ENCODE peak calls at places on chromosomes 12 and 14, in five cellular contexts. C is fibroblast of lung, I is adrenal gland, L is heart left ventricle, M is pancreas. D is an unnamed sample.

GRCh38 chr14:86015916-86016315 is 486.0 kb downstream of the FLRT2 start:
- DNase-seq in L (no peak), I (no peak), M (no peak), C (peak; percentile 57), D (peak; percentile 64)

GRCh38 chr14:80448267-80448666 is 237.0 kb upstream of the DIO2 start:
- DNase-seq in M (no peak), C (no peak), L (no peak), I (no peak), D (no peak)

GRCh38 chr12:104748790-104749189 is 209.3 kb downstream of the SLC41A2 start:
- DNase-seq in I (peak; percentile 44), L (peak; percentile 76), M (no peak), C (peak; percentile 58), D (no peak)

GRCh38 chr12:81520064-81520945 is 238.8 kb downstream of the PPFIA2 start:
- DNase-seq in L (no peak), I (no peak), C (peak; percentile 27), M (no peak), D (peak; percentile 39)

GRCh38 chr12:88298761-88299242 is 156.7 kb downstream of the TMTC3 start:
- DNase-seq in L (no peak), M (no peak), C (peak; percentile 57), I (no peak), D (peak; percentile 82)

GRCh38 chr14:93207468-93208308 is 632 bp downstream of the UBR7 start:
- DNase-seq in C (peak; percentile 55), L (peak; percentile 64), I (peak; percentile 79), M (no peak), D (peak; percentile 65)

GRCh38 chr12:132904718-132905328 is 17.4 kb upstream of the CHFR start:
- DNase-seq in M (peak; percentile 93), L (peak; percentile 85), I (peak; percentile 89), C (peak; percentile 46), D (peak; percentile 70)

GRCh38 chr14:32457213-32457920 is 128.3 kb downstream of the AKAP6 start:
- DNase-seq in L (peak; percentile 86), M (no peak), I (peak; percentile 76), C (peak; percentile 68), D (peak; percentile 89)

GRCh38 chr12:121956041-121956341 is 37.6 kb downstream of the CFAP251 start:
- DNase-seq in C (no peak), M (no peak), L (no peak), I (no peak), D (no peak)

GRCh38 chr14:85487215-85487614 is 42.7 kb upstream of the FLRT2 start:
- DNase-seq in M (no peak), C (peak; percentile 72), L (no peak), I (no peak), D (peak; percentile 74)

GRCh38 chr14:92600318-92601053 is 86.9 kb downstream of the RIN3 start:
- DNase-seq in L (no peak), I (no peak), M (no peak), C (peak; percentile 81), D (peak; percentile 89)

GRCh38 chr12:127383281-127383680 is 883.7 kb upstream of the TMEM132C start:
- DNase-seq in I (no peak), C (no peak), L (no peak), M (no peak), D (no peak)

GRCh38 chr12:75812341-75813018 is 219.1 kb downstream of the PHLDA1 start:
- DNase-seq in M (no peak), C (peak; percentile 80), I (peak; percentile 55), L (no peak), D (peak; percentile 46)

GRCh38 chr14:55302770-55303472 is 31.7 kb downstream of the FBXO34 start:
- DNase-seq in C (no peak), L (no peak), M (no peak), I (no peak), D (no peak)

GRCh38 chr14:60998617-60999016 is 17.6 kb downstream of the SLC38A6 start:
- DNase-seq in M (no peak), L (no peak), C (no peak), I (no peak), D (no peak)

GRCh38 chr14:45251912-45252311 is 1.1 kb downstream of the MIS18BP1 start:
- DNase-seq in L (no peak), C (peak; percentile 29), M (no peak), I (no peak), D (peak; percentile 44)

GRCh38 chr12:68264864-68265256 is 11.5 kb upstream of the IL22 start:
- DNase-seq in I (no peak), L (no peak), M (no peak), C (peak; percentile 53), D (peak; percentile 95)

GRCh38 chr14:40269436-40269835 is 837.2 kb upstream of the FBXO33 start:
- DNase-seq in I (no peak), M (no peak), L (no peak), C (no peak), D (no peak)

GRCh38 chr12:88242161-88242925 is 100.2 kb downstream of the TMTC3 start:
- DNase-seq in L (peak; percentile 40), C (peak; percentile 99), M (no peak), I (no peak), D (peak; percentile 98)

GRCh38 chr14:31219169-31219568 is 11.6 kb upstream of the HECTD1 start:
- DNase-seq in C (peak; percentile 47), L (no peak), M (no peak), I (no peak), D (no peak)

GRCh38 chr12:98424726-98425401 is 90.5 kb upstream of the TMPO start:
- DNase-seq in M (no peak), I (peak; percentile 85), L (peak; percentile 54), C (peak; percentile 68), D (peak; percentile 93)

GRCh38 chr14:21652209-21652808 is 1.3 kb upstream of the OR4E2 start:
- DNase-seq in L (peak; percentile 25), M (no peak), C (no peak), I (no peak), D (no peak)

GRCh38 chr12:76890407-76891143 is 11.8 kb upstream of the CSRP2 start:
- DNase-seq in M (no peak), I (no peak), C (no peak), L (no peak), D (no peak)

GRCh38 chr12:82805812-82806497 is 119.2 kb downstream of the TMTC2 start:
- DNase-seq in L (no peak), C (no peak), I (no peak), M (no peak), D (peak; percentile 16)

GRCh38 chr14:101075025-101075800 is 171.7 kb upstream of the RTL1 start:
- DNase-seq in L (no peak), C (no peak), I (peak; percentile 59), M (no peak), D (no peak)

GRCh38 chr12:88816201-88816600 is 235.9 kb upstream of the KITLG start:
- DNase-seq in L (no peak), I (no peak), C (peak; percentile 1), M (no peak), D (no peak)

GRCh38 chr14:99684356-99684952 is 356 bp downstream of the CYP46A1 start:
- DNase-seq in L (no peak), C (no peak), M (no peak), I (peak; percentile 61), D (no peak)

GRCh38 chr12:43370299-43370698 is 181.7 kb downstream of the ADAMTS20 start:
- DNase-seq in I (no peak), C (peak; percentile 69), M (no peak), L (no peak), D (peak; percentile 79)

GRCh38 chr12:11545438-11546330 is 103.8 kb upstream of the ETV6 start:
- DNase-seq in I (no peak), L (no peak), M (no peak), C (no peak), D (no peak)

DNA sequence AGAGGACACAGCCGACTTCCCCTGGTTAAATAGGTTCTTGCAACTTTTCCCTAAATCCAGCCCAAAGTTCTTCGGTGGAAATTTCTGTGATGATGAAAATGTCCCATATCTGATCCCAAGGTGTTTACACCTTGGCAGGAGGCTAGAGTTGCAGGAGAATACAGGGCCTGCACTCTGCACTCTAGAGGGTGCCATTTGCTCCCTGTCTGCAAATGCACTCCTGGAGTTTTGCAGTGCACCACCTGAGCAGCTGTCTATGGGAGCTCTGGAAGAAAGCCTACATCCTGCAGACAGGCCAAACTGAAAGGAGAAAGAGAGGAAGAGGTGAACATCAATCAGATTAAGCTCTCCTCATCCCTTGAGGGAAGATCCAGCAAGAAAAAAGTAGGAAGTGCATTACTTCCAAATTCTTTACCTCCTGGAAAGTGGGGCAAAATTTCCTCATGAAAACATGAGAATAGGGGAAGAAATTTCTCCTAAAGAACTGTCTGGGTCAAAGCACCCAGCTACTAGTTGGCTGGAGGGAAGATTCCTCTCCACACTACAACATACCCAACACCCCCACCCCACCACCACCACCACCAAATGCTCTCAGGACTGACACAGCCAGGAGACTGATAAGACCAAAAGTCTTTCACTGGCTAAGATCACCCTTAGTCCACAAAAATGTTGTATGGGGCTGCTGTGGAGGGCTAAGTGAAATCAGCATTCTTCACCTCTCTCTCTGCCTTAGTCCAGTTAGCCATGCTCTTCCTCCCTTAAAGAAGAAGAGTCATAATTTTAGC is 106.4 kb downstream of the NUAK1 start:
- DNase-seq in I (no peak), M (no peak), C (no peak), L (no peak), D (peak; percentile 39)
- TF ChIP-seq CTCF in I (no peak), M (no peak), C (no peak), L (no peak), D (peak; percentile 18)

GRCh38 chr14:64914237-64914971 is at the start of gene CHURC1:
- DNase-seq in L (peak; percentile 99), M (peak; percentile 99), I (peak; percentile 100), C (peak; percentile 98), D (peak; percentile 98)
- H3K4me3 ChIP-seq in L (peak within 1 kb of the TSS; percentile 81), M (peak within 1 kb of the TSS; percentile 51), I (peak within 1 kb of the TSS; percentile 94), C (peak within 1 kb of the TSS; percentile 82), D (peak within 1 kb of the TSS; percentile 95)

GRCh38 chr12:115456946-115457689 is 773.1 kb upstream of the TBX3 start:
- DNase-seq in M (no peak), C (no peak), L (no peak), I (no peak), D (peak; percentile 23)
- TF ChIP-seq CTCF in M (no peak), C (no peak), L (no peak), I (no peak), D (peak; percentile 44)

GRCh38 chr14:59189281-59189821 is 884 bp downstream of the DAAM1 start:
- DNase-seq in C (no peak), I (peak; percentile 59), L (no peak), M (peak; percentile 69), D (peak; percentile 39)

GRCh38 chr14:59186316-59186715 is 2.2 kb upstream of the DAAM1 start:
- DNase-seq in C (no peak), L (no peak), I (no peak), M (no peak), D (no peak)

GRCh38 chr14:59189822-59190368 is 1.4 kb downstream of the DAAM1 start:
- DNase-seq in M (peak; percentile 93), L (peak; percentile 87), I (peak; percentile 97), C (peak; percentile 92), D (peak; percentile 91)

GRCh38 chr14:59188461-59189280 is at the start of gene DAAM1:
- DNase-seq in L (peak; percentile 99), C (peak; percentile 97), M (peak; percentile 98), I (peak; percentile 99), D (peak; percentile 99)

DNA sequence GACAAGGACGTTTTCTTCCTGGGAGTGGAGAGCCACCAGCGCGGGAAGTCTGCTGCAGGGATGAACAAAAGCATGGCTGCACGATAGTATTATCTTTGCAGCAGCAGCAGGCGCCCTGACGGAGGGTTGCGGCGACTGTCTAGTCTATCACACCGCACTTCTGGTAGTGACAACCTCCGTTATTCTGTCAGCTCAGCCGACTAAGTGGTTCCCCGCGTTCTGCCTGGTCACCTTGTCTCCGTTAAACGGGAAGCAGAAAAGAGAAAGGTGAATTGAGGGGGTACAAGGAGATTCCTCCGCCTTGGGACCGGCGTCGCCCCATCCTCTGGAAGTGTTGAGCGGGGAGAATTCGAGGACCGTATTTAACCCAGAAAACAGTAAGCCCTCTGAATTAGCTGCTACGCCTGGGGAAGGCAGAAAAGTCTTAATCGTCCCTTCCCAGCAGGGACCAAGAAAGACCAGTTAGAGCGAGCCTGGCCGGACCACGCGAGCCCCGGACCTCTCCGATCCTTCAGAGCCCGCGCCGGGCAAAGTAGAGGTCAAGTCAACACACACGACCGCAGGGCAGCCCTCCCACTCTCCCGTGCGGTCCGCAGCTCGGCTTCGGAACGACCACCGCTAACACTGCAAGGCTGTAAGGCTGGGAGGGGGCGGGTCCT is 536 bp upstream of the DAAM1 start:
- DNase-seq in L (peak; percentile 60), C (no peak), I (peak; percentile 73), M (no peak), D (no peak)
- H3K4me3 ChIP-seq in L (peak overlapping the region; percentile 88), C (peak overlapping the region; percentile 90), I (peak overlapping the region; percentile 90), M (peak overlapping the region; percentile 72), D (peak overlapping the region; percentile 77)